ENCODE peak calls at places on chromosome 1, in seven cellular contexts. One of them, this sample, is unnamed.

GRCh38 chr1:89616844-89617627 is 15.9 kb upstream of the LRRC8C start:
- DNase-seq in cerebellar cortex: no peak
- DNase-seq in IMR-90: no peak
- DNase-seq in dorsolateral prefrontal cortex: no peak
- DNase-seq in pancreas: no peak
- DNase-seq in ACHN: no peak
- DNase-seq in astrocyte of the spinal cord: no peak
- DNase-seq in this sample: no peak

GRCh38 chr1:56034222-56034621 is 545.1 kb downstream of the PLPP3 start:
- DNase-seq in pancreas: no peak
- DNase-seq in ACHN: no peak
- DNase-seq in IMR-90: peak
- DNase-seq in cerebellar cortex: no peak
- DNase-seq in dorsolateral prefrontal cortex: no peak
- DNase-seq in astrocyte of the spinal cord: peak
- DNase-seq in this sample: peak

GRCh38 chr1:38817958-38818705 is 41.4 kb downstream of the RRAGC start:
- DNase-seq in dorsolateral prefrontal cortex: peak
- DNase-seq in pancreas: no peak
- DNase-seq in astrocyte of the spinal cord: no peak
- DNase-seq in IMR-90: no peak
- DNase-seq in cerebellar cortex: peak
- DNase-seq in ACHN: peak
- DNase-seq in this sample: peak

GRCh38 chr1:90798883-90799282 is 81.8 kb upstream of the BARHL2 start:
- DNase-seq in pancreas: no peak
- DNase-seq in IMR-90: no peak
- DNase-seq in astrocyte of the spinal cord: no peak
- DNase-seq in ACHN: no peak
- DNase-seq in dorsolateral prefrontal cortex: no peak
- DNase-seq in cerebellar cortex: no peak
- DNase-seq in this sample: no peak

GRCh38 chr1:35717911-35718476 is 690 bp downstream of the C1orf216 start:
- DNase-seq in dorsolateral prefrontal cortex: peak
- DNase-seq in astrocyte of the spinal cord: peak
- DNase-seq in pancreas: peak
- DNase-seq in cerebellar cortex: peak
- DNase-seq in IMR-90: peak
- DNase-seq in ACHN: peak
- DNase-seq in this sample: peak

GRCh38 chr1:109243860-109244552 is 5.3 kb upstream of the CELSR2 start:
- DNase-seq in pancreas: no peak
- DNase-seq in astrocyte of the spinal cord: no peak
- DNase-seq in dorsolateral prefrontal cortex: no peak
- DNase-seq in IMR-90: no peak
- DNase-seq in ACHN: no peak
- DNase-seq in cerebellar cortex: no peak
- DNase-seq in this sample: no peak

GRCh38 chr1:157377216-157377821 is 175.0 kb downstream of the FCRL5 start:
- DNase-seq in pancreas: no peak
- DNase-seq in cerebellar cortex: peak
- DNase-seq in dorsolateral prefrontal cortex: no peak
- DNase-seq in IMR-90: peak
- DNase-seq in ACHN: peak
- DNase-seq in astrocyte of the spinal cord: peak
- DNase-seq in this sample: peak

GRCh38 chr1:206510371-206510770 is 3.0 kb downstream of the RASSF5 start:
- DNase-seq in dorsolateral prefrontal cortex: no peak
- DNase-seq in IMR-90: no peak
- DNase-seq in ACHN: no peak
- DNase-seq in cerebellar cortex: no peak
- DNase-seq in astrocyte of the spinal cord: no peak
- DNase-seq in pancreas: no peak
- DNase-seq in this sample: no peak

GRCh38 chr1:226872455-226872854 is 2.0 kb downstream of the PSEN2 start:
- DNase-seq in cerebellar cortex: no peak
- DNase-seq in dorsolateral prefrontal cortex: no peak
- DNase-seq in astrocyte of the spinal cord: peak
- DNase-seq in pancreas: peak
- DNase-seq in IMR-90: peak
- DNase-seq in ACHN: no peak
- DNase-seq in this sample: no peak

This sample was measured in GM23248.